ENCODE peak calls at places on chromosome 16, in eight cellular contexts. M is Karpas-422; T is NCI-H1436; A is endothelial cell; B is SJCRH30; Q is choroid plexus epithelial cell; F is CD8-positive, alpha-beta T cell; J is AG10803. D is an unnamed sample.
A peak's percentile ranks its signal among the peaks of the same experiment; 100 is the strongest.

GRCh38 chr16:81137012-81137335 is 40.8 kb upstream of the GCSH start:
- DNase-seq in M (no peak), T (no peak), A (no peak), B (no peak), Q (peak; percentile 58), F (no peak), J (peak; percentile 49), D (no peak)

GRCh38 chr16:74749291-74750055 is 25.1 kb downstream of the FA2H start:
- DNase-seq in M (no peak), T (no peak), A (no peak), B (peak; percentile 9), Q (no peak), F (no peak), J (no peak), D (no peak)

GRCh38 chr16:6111390-6111789 is 1013.8 kb upstream of the EEF2KMT start:
- DNase-seq in M (no peak), T (no peak), A (no peak), B (no peak), Q (no peak), F (no peak), J (no peak), D (no peak)

GRCh38 chr16:87831421-87832136 is 37.7 kb downstream of the SLC7A5 start:
- DNase-seq in M (no peak), T (no peak), A (no peak), B (no peak), Q (no peak), F (no peak), J (no peak), D (no peak)

GRCh38 chr16:49499018-49499785 is 125.6 kb downstream of the C16orf78 start:
- DNase-seq in M (no peak), T (no peak), A (no peak), B (no peak), Q (no peak), F (no peak), J (no peak), D (no peak)

GRCh38 chr16:86505899-86506864 is 4.1 kb upstream of the FOXF1 start:
- DNase-seq in M (no peak), T (no peak), A (no peak), B (no peak), Q (no peak), F (no peak), J (no peak), D (no peak)

GRCh38 chr16:17939052-17939673 is 397.4 kb downstream of the NPIPA8 start:
- DNase-seq in M (peak; percentile 88), T (no peak), A (no peak), B (no peak), Q (no peak), F (no peak), J (no peak), D (no peak)

GRCh38 chr16:14106457-14106856 is 35.3 kb downstream of the MRTFB start:
- DNase-seq in M (no peak), T (no peak), A (no peak), B (no peak), Q (no peak), F (no peak), J (no peak), D (no peak)

GRCh38 chr16:2324296-2324859 is 16.1 kb downstream of the ABCA3 start:
- DNase-seq in M (no peak), T (no peak), A (no peak), B (no peak), Q (no peak), F (no peak), J (no peak), D (no peak)

GRCh38 chr16:56910654-56911539 is 21.0 kb upstream of the HERPUD1 start:
- DNase-seq in M (no peak), T (no peak), A (no peak), B (peak; percentile 87), Q (peak; percentile 82), F (no peak), J (peak; percentile 98), D (no peak)

GRCh38 chr16:1870365-1871082 is 1.4 kb downstream of the MEIOB start:
- DNase-seq in M (no peak), T (no peak), A (no peak), B (no peak), Q (peak; percentile 71), F (no peak), J (peak; percentile 55), D (no peak)

GRCh38 chr16:67547423-67548264 is 14.7 kb upstream of the CTCF start:
- DNase-seq in M (peak; percentile 70), T (peak; percentile 77), A (peak; percentile 63), B (no peak), Q (no peak), F (peak; percentile 60), J (no peak), D (no peak)

GRCh38 chr16:75552951-75553350 is 3.1 kb downstream of the TMEM231 start:
- DNase-seq in M (no peak), T (no peak), A (no peak), B (no peak), Q (no peak), F (no peak), J (no peak), D (no peak)

GRCh38 chr16:58461640-58462039 is 38.3 kb upstream of the NDRG4 start:
- DNase-seq in M (no peak), T (no peak), A (no peak), B (no peak), Q (no peak), F (no peak), J (no peak), D (no peak)

GRCh38 chr16:68031951-68032350 is 8.9 kb downstream of the DUS2 start:
- DNase-seq in M (no peak), T (no peak), A (no peak), B (no peak), Q (no peak), F (no peak), J (no peak), D (no peak)

GRCh38 chr16:70740919-70741778 is 55.3 kb upstream of the MTSS2 start:
- DNase-seq in M (no peak), T (no peak), A (no peak), B (no peak), Q (peak; percentile 57), F (peak; percentile 41), J (peak; percentile 96), D (no peak)

D was measured in HuH-7.